ENCODE peak calls at places on chromosomes 3 and 15, in five cellular contexts. P is thoracic aorta, L is H1, M is kidney, R is H9. G is an unnamed sample.

GRCh38 chr15:84099181-84099580 is 136.4 kb upstream of the GOLGA6L4 start:
- DNase-seq in P (no peak), L (no peak), R (no peak), M (no peak), G (no peak)

GRCh38 chr15:49313650-49314049 is 109.4 kb upstream of the FGF7 start:
- DNase-seq in P (no peak), L (no peak), R (no peak), M (no peak), G (no peak)

GRCh38 chr3:52529376-52530333 is 4.0 kb downstream of the NT5DC2 start:
- DNase-seq in P (no peak), L (no peak), M (peak), R (no peak), G (peak)

GRCh38 chr15:66092053-66092976 is 161.2 kb downstream of the MEGF11 start:
- DNase-seq in L (no peak), R (no peak), M (no peak), P (no peak), G (no peak)

GRCh38 chr3:99862208-99862607 is 44.5 kb downstream of the CMSS1 start:
- DNase-seq in P (no peak), M (no peak), L (no peak), R (no peak), G (no peak)

GRCh38 chr3:63931290-63931689 is 19.1 kb upstream of the SCAANT1 start:
- DNase-seq in L (no peak), M (no peak), R (no peak), P (no peak), G (no peak)

GRCh38 chr15:28935316-28935715 is 49.5 kb downstream of the APBA2 start:
- DNase-seq in L (peak), P (no peak), R (peak), M (peak), G (no peak)

GRCh38 chr15:77173487-77173886 is 102.6 kb upstream of the TSPAN3 start:
- DNase-seq in L (no peak), M (no peak), R (no peak), P (no peak), G (no peak)

GRCh38 chr15:83443076-83443847 is 3.9 kb upstream of the SH3GL3 start:
- DNase-seq in M (no peak), P (no peak), L (no peak), R (no peak), G (no peak)

GRCh38 chr3:107969994-107970896 is 120.6 kb downstream of the CD47 start:
- DNase-seq in L (no peak), P (peak), M (no peak), R (no peak), G (no peak)

GRCh38 chr3:16916840-16917239 is 32.1 kb downstream of the PLCL2 start:
- DNase-seq in R (no peak), M (no peak), P (no peak), L (no peak), G (no peak)

GRCh38 chr3:57818772-57819171 is 62.7 kb downstream of the SLMAP start:
- DNase-seq in P (no peak), L (no peak), R (no peak), M (no peak), G (no peak)

GRCh38 chr3:112633191-112633590 is 7.8 kb downstream of the CCDC80 start:
- DNase-seq in L (peak), R (no peak), P (no peak), M (no peak), G (no peak)

GRCh38 chr3:18343809-18344208 is 81.3 kb downstream of the SATB1 start:
- DNase-seq in P (no peak), L (no peak), M (no peak), R (no peak), G (no peak)

GRCh38 chr3:161221881-161222600 is 930 bp downstream of the NMD3 start:
- DNase-seq in P (no peak), R (no peak), L (no peak), M (peak), G (peak)

GRCh38 chr3:135267487-135267886 is 472.4 kb downstream of the EPHB1 start:
- DNase-seq in P (no peak), L (no peak), M (no peak), R (no peak), G (no peak)

GRCh38 chr3:168878655-168879054 is 782.9 kb upstream of the GOLIM4 start:
- DNase-seq in M (no peak), R (no peak), P (no peak), L (no peak), G (no peak)

GRCh38 chr3:123880998-123881561 is 3.1 kb downstream of the MYLK start:
- DNase-seq in R (peak), M (peak), L (no peak), P (no peak), G (no peak)

GRCh38 chr15:41981373-41982132 is 9.2 kb upstream of the EHD4 start:
- DNase-seq in R (no peak), P (no peak), M (no peak), L (no peak), G (no peak)

GRCh38 chr3:63192248-63192647 is 85.9 kb upstream of the SYNPR start:
- DNase-seq in R (no peak), L (no peak), P (no peak), M (no peak), G (no peak)

GRCh38 chr15:77692614-77693013 is 59.9 kb upstream of the LINGO1 start:
- DNase-seq in P (no peak), L (no peak), M (no peak), R (no peak), G (no peak)

GRCh38 chr15:30023798-30024295 is 58.9 kb upstream of the GOLGA8J start:
- DNase-seq in M (no peak), R (no peak), P (no peak), L (no peak), G (no peak)

GRCh38 chr3:175005193-175005592 is 146.1 kb downstream of the NAALADL2 start:
- DNase-seq in L (no peak), M (no peak), R (no peak), P (no peak), G (no peak)

GRCh38 chr15:95129589-95129988 is 898.2 kb downstream of the MCTP2 start:
- DNase-seq in L (no peak), M (peak), P (no peak), R (no peak), G (no peak)

GRCh38 chr15:28184166-28184565 is 85.1 kb upstream of the OCA2 start:
- DNase-seq in L (no peak), M (no peak), R (no peak), P (no peak), G (no peak)

GRCh38 chr3:179716811-179717210 is 64.0 kb downstream of the USP13 start:
- DNase-seq in L (no peak), P (no peak), R (no peak), M (no peak), G (no peak)

GRCh38 chr3:196694202-196694638 is 17.8 kb downstream of the CEP19 start:
- DNase-seq in P (no peak), L (no peak), R (no peak), M (no peak), G (no peak)

GRCh38 chr15:37135225-37135624 is 34.9 kb upstream of the MEIS2 start:
- DNase-seq in L (no peak), M (no peak), P (no peak), R (peak), G (no peak)

GRCh38 chr3:117846238-117846637 is 1136.7 kb downstream of the TUSC7 start:
- DNase-seq in P (no peak), R (no peak), M (no peak), L (no peak), G (no peak)

GRCh38 chr15:100733786-100734185 is 131.4 kb downstream of the ASB7 start:
- DNase-seq in R (no peak), M (no peak), P (no peak), L (no peak), G (no peak)

GRCh38 chr15:87672309-87672897 is 584.1 kb downstream of the NTRK3 start:
- DNase-seq in P (no peak), R (peak), L (peak), M (no peak), G (no peak)

GRCh38 chr3:106711650-106712049 is 665.6 kb upstream of the CCDC54 start:
- DNase-seq in P (no peak), M (no peak), R (no peak), L (no peak), G (no peak)

GRCh38 chr3:93981649-93982048 is 1.7 kb downstream of the ARL13B start:
- DNase-seq in P (no peak), R (no peak), M (no peak), L (no peak), G (no peak)

GRCh38 chr3:31423522-31423921 is 109.2 kb upstream of the STT3B start:
- DNase-seq in M (no peak), P (no peak), R (no peak), L (no peak), G (no peak)

GRCh38 chr3:98808071-98808470 is 44.9 kb downstream of the ST3GAL6 start:
- DNase-seq in P (no peak), M (no peak), R (no peak), L (no peak), G (no peak)
- H3K27ac ChIP-seq in P (no peak), M (no peak), R (no peak), L (no peak), G (no peak)

DNA sequence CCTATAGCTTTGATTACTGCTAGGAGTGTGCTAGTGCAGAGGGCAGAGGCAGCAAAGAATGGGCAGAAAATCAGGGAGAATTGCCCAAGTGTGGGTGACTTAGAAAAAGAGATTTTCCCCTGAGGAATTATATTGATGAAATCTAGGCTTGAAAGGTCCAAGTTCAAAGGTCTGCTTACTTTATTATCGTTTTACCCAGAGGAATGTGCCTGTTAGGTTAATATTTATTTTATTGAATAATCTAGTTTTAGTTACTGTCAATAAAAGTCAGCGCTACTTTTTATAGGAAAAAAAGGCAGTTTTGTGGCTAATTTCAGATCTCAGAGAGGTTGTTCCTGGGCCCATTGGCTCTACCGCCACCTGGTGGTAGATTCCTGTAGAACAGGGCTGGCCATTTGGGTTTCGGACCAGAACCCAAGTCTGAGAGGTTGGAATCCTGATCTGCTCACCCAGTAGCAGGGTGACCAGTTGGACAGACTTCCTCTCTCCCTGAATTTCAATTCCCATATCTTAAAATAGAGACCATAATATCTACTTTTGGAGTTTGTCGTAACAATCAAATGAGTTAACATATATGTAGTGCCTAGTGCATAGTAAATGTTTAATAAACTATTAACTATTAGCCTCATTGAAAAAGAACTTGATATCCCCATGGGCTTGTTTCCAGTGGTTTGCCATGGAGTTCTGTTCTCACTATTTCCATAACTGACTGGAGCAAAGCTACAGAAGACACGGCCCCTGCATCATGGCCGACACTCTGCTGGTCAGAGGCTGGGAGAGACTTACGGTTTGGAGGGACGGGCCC is 62.7 kb upstream of the ZNF148 start:
- DNase-seq in P (no peak), M (no peak), L (peak), R (peak), G (peak)
- TF ChIP-seq CTCF in P (peak), M (peak), L (peak), R (peak), G (peak)

GRCh38 chr3:72953325-72953956 is 43.2 kb upstream of the PPP4R2 start:
- DNase-seq in L (no peak), P (no peak), M (no peak), R (no peak), G (no peak)
- H3K27ac ChIP-seq in L (no peak), P (no peak), M (no peak), R (no peak), G (no peak)

GRCh38 chr3:49667701-49668413 is 6.3 kb upstream of the APEH start:
- DNase-seq in P (no peak), M (no peak), L (no peak), R (no peak), G (no peak)

GRCh38 chr3:49668414-49668797 is 5.7 kb upstream of the APEH start:
- DNase-seq in P (no peak), R (no peak), L (no peak), M (no peak), G (no peak)

GRCh38 chr3:49670940-49671290 is 3.2 kb upstream of the APEH start:
- DNase-seq in P (no peak), L (no peak), M (no peak), R (no peak), G (no peak)

GRCh38 chr3:49668861-49669260 is 5.3 kb upstream of the APEH start:
- DNase-seq in R (no peak), P (no peak), M (peak), L (no peak), G (no peak)

GRCh38 chr3:49669352-49669751 is 4.8 kb upstream of the APEH start:
- DNase-seq in P (no peak), L (no peak), R (no peak), M (no peak), G (no peak)
- TF ChIP-seq CTCF in P (no peak), L (no peak), R (no peak), M (no peak), G (no peak)

GRCh38 chr3:172346161-172346560 is 102.1 kb downstream of the GHSR start:
- DNase-seq in R (no peak), L (no peak), P (no peak), M (no peak), G (no peak)
- H3K27ac ChIP-seq in R (no peak), L (no peak), P (no peak), M (no peak), G (no peak)

GRCh38 chr3:37546876-37547275 is 314.8 kb upstream of the CTDSPL start:
- DNase-seq in M (no peak), P (no peak), L (no peak), R (no peak), G (no peak)
- TF ChIP-seq CTCF in M (peak), P (peak), L (peak), R (peak), G (no peak)

GRCh38 chr15:59609730-59610712 is 1.6 kb upstream of the GCNT3 start:
- DNase-seq in R (no peak), P (no peak), L (no peak), M (no peak), G (no peak)

GRCh38 chr15:59616390-59616789 is 4.8 kb downstream of the GCNT3 start:
- DNase-seq in L (no peak), M (no peak), R (no peak), P (no peak), G (no peak)

GRCh38 chr15:59614153-59614552 is 2.6 kb downstream of the GCNT3 start:
- DNase-seq in M (no peak), R (no peak), L (no peak), P (no peak), G (no peak)

GRCh38 chr15:59615661-59616060 is 4.1 kb downstream of the GCNT3 start:
- DNase-seq in P (no peak), M (no peak), L (no peak), R (no peak), G (no peak)

GRCh38 chr15:59611277-59612260 is at the start of gene GCNT3:
- DNase-seq in R (no peak), P (no peak), L (no peak), M (no peak), G (no peak)
- H3K27ac ChIP-seq in R (no peak), P (no peak), L (no peak), M (peak), G (no peak)

DNA sequence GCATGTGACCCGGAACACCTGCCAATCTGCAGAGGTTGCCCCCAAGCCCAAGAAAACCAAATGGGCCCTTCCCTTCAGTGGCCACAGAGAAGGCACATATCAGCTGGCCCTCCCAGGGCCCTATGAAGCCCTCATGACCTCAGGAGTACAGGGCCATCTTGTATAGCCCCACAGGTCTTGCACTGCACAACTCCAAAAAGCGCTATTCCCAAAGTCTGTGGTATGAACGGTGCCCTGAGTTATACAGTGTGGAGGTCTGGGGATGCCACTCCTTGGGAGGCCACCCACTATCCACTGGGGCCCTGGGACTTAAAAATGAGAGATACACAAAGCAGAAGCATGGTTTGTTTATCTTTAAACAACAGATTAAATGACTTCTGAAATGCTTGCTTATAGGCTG is 61.5 kb downstream of the CAPN7 start:
- DNase-seq in M (no peak), L (no peak), R (no peak), P (no peak), G (no peak)
- TF ChIP-seq CTCF in M (no peak), L (no peak), R (no peak), P (no peak), G (no peak)

DNA sequence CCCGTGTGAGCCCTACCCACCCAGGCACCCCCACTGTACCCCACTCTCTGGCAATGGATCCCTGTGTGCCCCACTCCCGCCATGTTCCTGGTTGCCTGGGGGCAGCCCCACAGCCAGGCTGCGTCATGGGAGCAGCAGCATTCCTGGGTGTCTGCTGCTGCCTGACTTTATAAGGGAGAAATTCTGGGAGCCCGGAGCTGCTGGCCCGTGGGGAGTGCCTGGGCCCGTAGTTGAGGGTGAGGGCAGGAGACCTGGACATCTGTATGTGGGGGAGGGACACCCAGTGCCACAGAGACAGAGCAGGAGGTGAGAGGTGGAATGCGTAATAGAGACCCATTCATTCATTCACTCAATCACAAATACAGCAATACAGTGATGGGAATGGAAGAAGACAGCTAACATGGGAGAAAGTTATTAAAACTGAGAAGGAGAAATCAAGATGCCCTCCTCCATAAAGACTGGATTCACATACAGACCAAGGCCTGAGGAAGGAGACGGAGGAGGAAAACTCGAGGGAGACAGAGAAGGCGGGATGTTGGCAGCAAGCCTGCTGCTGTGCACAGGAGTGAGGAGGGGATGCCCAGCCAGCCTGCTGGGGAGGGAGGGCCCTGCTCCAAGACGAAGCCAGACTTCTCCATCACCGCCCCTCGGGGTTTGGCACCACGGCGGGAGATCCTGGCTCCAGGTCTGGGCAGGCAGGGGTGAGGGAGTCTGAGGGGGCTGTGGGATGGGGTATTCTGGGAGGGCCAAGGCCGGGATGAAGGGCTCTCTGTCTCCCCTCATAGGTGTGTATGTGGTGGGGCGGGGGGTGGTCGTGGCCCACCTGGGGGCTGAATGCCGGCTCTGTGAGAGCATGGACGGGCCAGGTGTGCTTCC is 14.9 kb downstream of the CSPG4 start:
- DNase-seq in M (no peak), R (no peak), P (no peak), L (no peak), G (no peak)
- H3K27ac ChIP-seq in M (no peak), R (no peak), P (peak), L (no peak), G (no peak)

DNA sequence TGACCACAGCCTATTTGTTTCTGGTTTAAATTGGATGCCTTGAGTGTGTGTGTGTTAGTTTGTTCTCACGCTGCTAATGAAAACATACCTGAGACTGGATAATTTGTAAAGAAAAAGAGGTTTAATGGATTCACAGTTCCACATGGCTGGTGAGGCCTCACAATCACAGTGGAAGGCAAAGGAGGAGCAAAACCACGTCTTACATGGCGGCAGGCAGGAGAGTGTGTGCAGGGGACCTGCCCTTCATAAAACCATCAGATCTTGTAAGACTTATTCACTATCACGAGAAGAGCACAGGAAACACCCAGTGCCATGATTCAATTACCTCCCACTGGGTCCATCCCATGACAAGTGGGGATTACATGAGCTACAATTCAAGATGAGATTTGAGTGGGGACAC is 260.5 kb downstream of the WDR72 start:
- DNase-seq in P (no peak), L (no peak), R (no peak), M (no peak), G (no peak)
- TF ChIP-seq CTCF in P (no peak), L (no peak), R (no peak), M (no peak), G (no peak)

G was measured in left lung.